ENCODE peak calls at places on chromosome 14, in five cellular contexts. R, I, Z, E and U are unnamed samples.

GRCh38 chr14:69812725-69813124 is 15.7 kb upstream of the SLC10A1 start:
- DNase-seq in R (peak; percentile 37), I (no peak), Z (no peak), E (no peak), U (no peak)

GRCh38 chr14:53355581-53356112 is 202.5 kb upstream of the DDHD1 start:
- DNase-seq in Z (no peak), R (no peak), E (no peak), I (peak; percentile 82), U (no peak)

GRCh38 chr14:53955671-53956426 is 776 bp downstream of the BMP4 start:
- DNase-seq in Z (peak; percentile 59), E (no peak), I (no peak), R (peak; percentile 96), U (no peak)

GRCh38 chr14:102943979-102944378 is 21.5 kb downstream of the AMN start:
- DNase-seq in Z (no peak), E (no peak), R (no peak), I (no peak), U (no peak)

GRCh38 chr14:49982522-49982951 is 89.7 kb downstream of the ARF6 start:
- DNase-seq in E (no peak), I (peak; percentile 96), R (peak; percentile 84), Z (no peak), U (no peak)

GRCh38 chr14:101025656-101026055 is 122.1 kb upstream of the RTL1 start:
- DNase-seq in Z (no peak), R (peak; percentile 73), I (no peak), E (no peak), U (no peak)

GRCh38 chr14:77204457-77204796 is 22.8 kb downstream of the TMEM63C start:
- DNase-seq in R (no peak), Z (no peak), I (no peak), E (no peak), U (peak; percentile 89)

GRCh38 chr14:32038876-32039275 is 38.2 kb upstream of the ARHGAP5 start:
- DNase-seq in I (peak; percentile 1), E (no peak), R (no peak), Z (no peak), U (no peak)

GRCh38 chr14:66495214-66496098 is 9.3 kb downstream of the CCDC196 start:
- DNase-seq in Z (peak; percentile 63), R (no peak), I (peak; percentile 71), E (no peak), U (peak; percentile 73)

GRCh38 chr14:60090864-60091519 is 731 bp upstream of the PCNX4 start:
- DNase-seq in Z (peak; percentile 67), E (no peak), R (no peak), I (peak; percentile 64), U (peak; percentile 25)